ENCODE peak calls at places on chromosomes 3 and 15, in four cellular contexts. G, X, Q and K are unnamed samples. For H3K27me3, the result is how much of the 10 kb centered on the place peaks cover.

GRCh38 chr15:74307827-74308642 is 59.4 kb downstream of the CYP11A1 start:
- DNase-seq in X (peak), Q (peak), G (peak), K (peak)

GRCh38 chr15:57969355-57969754 is 96.2 kb downstream of the ALDH1A2 start:
- DNase-seq in X (no peak), G (no peak), Q (no peak), K (no peak)

GRCh38 chr15:73127302-73127936 is 75.2 kb downstream of the NEO1 start:
- DNase-seq in G (peak), Q (no peak), X (peak), K (no peak)

GRCh38 chr3:123781138-123781537 is 103.0 kb downstream of the MYLK start:
- DNase-seq in X (no peak), Q (no peak), G (no peak), K (no peak)

GRCh38 chr15:101201411-101202174 is 50.3 kb downstream of the CHSY1 start:
- DNase-seq in X (peak), Q (peak), G (no peak), K (peak)

GRCh38 chr3:107265526-107265925 is 111.7 kb upstream of the CCDC54 start:
- DNase-seq in Q (no peak), X (no peak), G (no peak), K (no peak)

GRCh38 chr3:5078151-5078550 is 43.9 kb upstream of the ARL8B start:
- DNase-seq in Q (no peak), X (no peak), G (no peak), K (no peak)

GRCh38 chr3:61975199-61975598 is 398.2 kb downstream of the FEZF2 start:
- DNase-seq in Q (no peak), X (no peak), G (no peak), K (no peak)

GRCh38 chr15:96356494-96357455 is 26.3 kb downstream of the NR2F2 start:
- DNase-seq in X (peak), G (peak), Q (peak), K (peak)

GRCh38 chr15:96359371-96359771 is 28.9 kb downstream of the NR2F2 start:
- DNase-seq in X (no peak), G (no peak), Q (no peak), K (no peak)

GRCh38 chr15:96359772-96360498 is 29.4 kb downstream of the NR2F2 start:
- DNase-seq in Q (no peak), X (no peak), G (no peak), K (no peak)

GRCh38 chr15:96358795-96359190 is 28.3 kb downstream of the NR2F2 start:
- DNase-seq in G (no peak), Q (no peak), X (no peak), K (no peak)

DNA sequence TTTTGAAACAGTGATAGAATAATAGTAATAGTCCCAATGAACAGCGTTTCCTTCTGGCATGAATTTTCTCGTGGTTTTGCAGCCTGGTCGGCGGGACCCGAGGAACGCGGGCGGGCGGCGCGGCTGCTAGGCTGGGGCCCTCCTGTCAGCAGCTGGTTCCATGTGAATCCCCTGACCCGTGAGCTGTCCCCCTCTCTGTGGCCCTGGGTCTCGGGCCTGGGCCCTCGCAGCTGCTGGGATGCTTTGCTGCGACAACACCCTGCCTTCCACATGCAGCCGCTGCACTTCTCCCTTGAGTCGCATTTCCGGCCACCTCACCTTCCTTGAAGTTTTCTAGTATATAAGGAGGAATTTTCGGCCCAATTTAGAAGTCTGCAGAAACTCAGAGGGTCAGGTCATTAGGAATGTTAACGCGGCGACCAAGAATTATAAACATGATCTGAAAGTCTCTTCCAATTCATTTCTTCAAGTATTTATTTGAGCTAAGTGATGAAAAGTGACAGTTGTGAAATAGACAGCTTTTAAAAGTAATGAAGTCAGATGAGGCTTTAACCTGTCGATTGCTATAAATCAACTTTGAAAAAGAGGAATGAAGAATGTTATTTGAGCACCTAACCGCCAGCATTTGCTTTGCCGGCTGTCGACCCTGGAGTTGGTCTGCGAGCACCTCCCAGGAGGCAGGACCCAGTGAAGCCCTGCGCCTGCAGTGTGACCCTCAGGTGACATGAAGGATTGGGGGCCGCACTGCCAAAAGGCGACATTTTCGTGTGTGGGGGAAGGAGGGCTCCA is 27.7 kb downstream of the NR2F2 start:
- DNase-seq in X (no peak), Q (no peak), G (no peak), K (no peak)
- H3K27me3 ChIP-seq in X (under half), Q (under half), G (half or more), K (under half)

GRCh38 chr15:43292375-43293078 is 25.8 kb upstream of the TGM5 start:
- DNase-seq in X (no peak), G (no peak), Q (no peak), K (no peak)

GRCh38 chr15:43294091-43294706 is 27.5 kb upstream of the TGM5 start:
- DNase-seq in G (no peak), X (peak), Q (no peak), K (no peak)

DNA sequence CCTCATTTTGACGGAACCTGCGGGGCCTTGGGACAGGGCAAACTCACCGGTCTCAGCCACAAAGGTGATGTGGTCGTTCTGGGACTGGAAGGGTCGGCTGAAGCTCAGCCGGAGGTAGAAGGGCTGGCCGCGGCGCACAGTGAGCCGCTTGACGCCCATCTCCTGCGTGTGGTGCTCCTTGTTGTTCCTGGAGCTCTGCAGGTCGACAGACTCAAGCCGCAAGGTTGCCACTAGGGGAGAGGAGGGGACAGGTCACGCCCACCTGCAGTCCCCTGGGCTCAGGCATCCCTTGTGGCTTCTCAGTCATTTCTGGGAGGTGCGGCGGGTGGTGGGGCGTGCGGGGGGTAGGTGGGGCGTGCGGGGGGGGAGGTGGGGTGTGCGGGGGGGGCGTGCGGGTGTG is 26.7 kb upstream of the TGM5 start:
- DNase-seq in X (peak), Q (no peak), G (no peak), K (no peak)
- TF ChIP-seq CTCF in X (no peak), Q (no peak), G (no peak), K (no peak)

GRCh38 chr3:185465471-185465870 is 33.4 kb downstream of the TMEM41A start:
- DNase-seq in X (no peak), G (no peak), Q (no peak), K (no peak)
- H3K4me3 ChIP-seq in X (no peak), G (no peak), Q (no peak), K (no peak)

DNA sequence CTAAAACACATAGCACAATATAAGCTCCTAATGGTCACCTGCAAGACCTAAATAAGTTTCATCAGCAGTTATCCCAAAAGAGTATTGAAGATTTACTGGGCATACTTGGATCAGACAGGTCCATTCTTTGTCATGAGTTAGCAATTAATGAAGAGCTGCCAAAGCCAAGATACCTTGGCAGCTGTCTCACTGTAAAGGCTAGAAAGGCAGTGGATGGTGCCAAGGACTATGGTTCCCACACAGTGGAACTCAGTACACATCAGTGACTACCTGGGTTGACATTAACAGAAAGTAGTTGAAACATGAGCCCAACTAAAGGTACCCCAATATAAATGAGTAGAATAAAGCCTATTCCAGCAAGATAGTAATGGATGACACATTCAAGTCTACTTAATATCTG is 41.1 kb upstream of the TMCO5A start:
- DNase-seq in G (no peak), Q (no peak), X (peak), K (no peak)
- H3K27me3 ChIP-seq in G (under half), Q (under half), X (under half), K (under half)

GRCh38 chr3:138097192-138097829 is 18.1 kb downstream of the DZIP1L start:
- DNase-seq in X (no peak), Q (no peak), G (no peak), K (no peak)
- TF ChIP-seq CTCF in X (peak), Q (no peak), G (peak), K (no peak)